ENCODE peak calls at places on chromosomes 3 and 15, in seven cellular contexts. One of them, this sample, is unnamed. For H3K4me1, the result is how much of the 10 kb centered on the place peaks cover.

GRCh38 chr3:14296352-14296751 is 106.1 kb upstream of the SLC6A6 start:
- DNase-seq in suprapubic skin: no peak
- DNase-seq in CD8-positive, alpha-beta memory T cell: no peak
- DNase-seq in psoas muscle: no peak
- DNase-seq in stomach: no peak
- DNase-seq in astrocyte: no peak
- DNase-seq in adrenal gland: no peak
- DNase-seq in this sample: peak

GRCh38 chr15:56292546-56293316 is 49.1 kb upstream of the RFX7 start:
- DNase-seq in stomach: no peak
- DNase-seq in suprapubic skin: no peak
- DNase-seq in astrocyte: no peak
- DNase-seq in CD8-positive, alpha-beta memory T cell: no peak
- DNase-seq in adrenal gland: no peak
- DNase-seq in psoas muscle: no peak
- DNase-seq in this sample: no peak

GRCh38 chr15:95902606-95903005 is 427.9 kb upstream of the NR2F2 start:
- DNase-seq in stomach: no peak
- DNase-seq in adrenal gland: no peak
- DNase-seq in astrocyte: no peak
- DNase-seq in CD8-positive, alpha-beta memory T cell: no peak
- DNase-seq in suprapubic skin: no peak
- DNase-seq in psoas muscle: no peak
- DNase-seq in this sample: no peak

GRCh38 chr3:111072016-111072891 is 638 bp downstream of the NECTIN3 start:
- DNase-seq in stomach: peak
- DNase-seq in suprapubic skin: peak
- DNase-seq in CD8-positive, alpha-beta memory T cell: no peak
- DNase-seq in astrocyte: peak
- DNase-seq in adrenal gland: peak
- DNase-seq in psoas muscle: peak
- DNase-seq in this sample: peak

GRCh38 chr3:130384547-130384946 is 39.1 kb downstream of the COL6A5 start:
- DNase-seq in suprapubic skin: no peak
- DNase-seq in CD8-positive, alpha-beta memory T cell: no peak
- DNase-seq in adrenal gland: no peak
- DNase-seq in psoas muscle: no peak
- DNase-seq in stomach: no peak
- DNase-seq in astrocyte: no peak
- DNase-seq in this sample: no peak

GRCh38 chr15:63043391-63044076 is 987 bp downstream of the TPM1 start:
- DNase-seq in CD8-positive, alpha-beta memory T cell: no peak
- DNase-seq in adrenal gland: no peak
- DNase-seq in psoas muscle: peak
- DNase-seq in suprapubic skin: no peak
- DNase-seq in stomach: no peak
- DNase-seq in astrocyte: no peak
- DNase-seq in this sample: peak

GRCh38 chr15:75307778-75308390 is 25.2 kb downstream of the GOLGA6D start:
- DNase-seq in adrenal gland: no peak
- DNase-seq in psoas muscle: no peak
- DNase-seq in CD8-positive, alpha-beta memory T cell: no peak
- DNase-seq in stomach: peak
- DNase-seq in astrocyte: no peak
- DNase-seq in suprapubic skin: no peak
- DNase-seq in this sample: peak

GRCh38 chr3:173396191-173397041 is 1.1 kb upstream of the NLGN1 start:
- DNase-seq in adrenal gland: no peak
- DNase-seq in psoas muscle: no peak
- DNase-seq in astrocyte: peak
- DNase-seq in stomach: no peak
- DNase-seq in CD8-positive, alpha-beta memory T cell: no peak
- DNase-seq in suprapubic skin: no peak
- DNase-seq in this sample: peak

GRCh38 chr3:34150987-34151386 is 352.6 kb downstream of the PDCD6IP start:
- DNase-seq in astrocyte: no peak
- DNase-seq in stomach: no peak
- DNase-seq in suprapubic skin: no peak
- DNase-seq in psoas muscle: no peak
- DNase-seq in CD8-positive, alpha-beta memory T cell: no peak
- DNase-seq in adrenal gland: no peak
- DNase-seq in this sample: no peak

GRCh38 chr15:76973362-76973743 is 21.6 kb upstream of the PSTPIP1 start:
- DNase-seq in suprapubic skin: no peak
- DNase-seq in psoas muscle: peak
- DNase-seq in stomach: no peak
- DNase-seq in CD8-positive, alpha-beta memory T cell: peak
- DNase-seq in adrenal gland: no peak
- DNase-seq in astrocyte: no peak
- DNase-seq in this sample: no peak

GRCh38 chr3:187700249-187700648 is 2.1 kb downstream of the RTP2 start:
- DNase-seq in CD8-positive, alpha-beta memory T cell: no peak
- DNase-seq in suprapubic skin: no peak
- DNase-seq in stomach: no peak
- DNase-seq in astrocyte: no peak
- DNase-seq in adrenal gland: no peak
- DNase-seq in psoas muscle: no peak
- DNase-seq in this sample: no peak

GRCh38 chr3:59364471-59364870 is 314.6 kb upstream of the CFAP20DC start:
- DNase-seq in CD8-positive, alpha-beta memory T cell: no peak
- DNase-seq in stomach: no peak
- DNase-seq in psoas muscle: no peak
- DNase-seq in adrenal gland: no peak
- DNase-seq in astrocyte: peak
- DNase-seq in suprapubic skin: no peak
- DNase-seq in this sample: no peak

GRCh38 chr15:90232941-90233700 is 620 bp downstream of the CIB1 start:
- DNase-seq in stomach: peak
- DNase-seq in suprapubic skin: peak
- DNase-seq in psoas muscle: peak
- DNase-seq in CD8-positive, alpha-beta memory T cell: no peak
- DNase-seq in astrocyte: peak
- DNase-seq in adrenal gland: peak
- DNase-seq in this sample: peak

GRCh38 chr15:82139823-82140268 is 94.0 kb upstream of the MEX3B start:
- DNase-seq in adrenal gland: no peak
- DNase-seq in astrocyte: peak
- DNase-seq in suprapubic skin: no peak
- DNase-seq in stomach: no peak
- DNase-seq in psoas muscle: no peak
- DNase-seq in CD8-positive, alpha-beta memory T cell: no peak
- DNase-seq in this sample: peak

GRCh38 chr3:13687409-13687989 is 138.6 kb downstream of the FBLN2 start:
- DNase-seq in suprapubic skin: no peak
- DNase-seq in stomach: no peak
- DNase-seq in CD8-positive, alpha-beta memory T cell: no peak
- DNase-seq in adrenal gland: no peak
- DNase-seq in astrocyte: no peak
- DNase-seq in psoas muscle: no peak
- DNase-seq in this sample: peak

GRCh38 chr3:196320110-196320509 is 2.1 kb upstream of the DYNLT2B start:
- DNase-seq in suprapubic skin: no peak
- DNase-seq in stomach: no peak
- DNase-seq in adrenal gland: no peak
- DNase-seq in CD8-positive, alpha-beta memory T cell: no peak
- DNase-seq in psoas muscle: no peak
- DNase-seq in astrocyte: no peak
- DNase-seq in this sample: no peak

GRCh38 chr3:190516416-190516815 is 2.5 kb downstream of the IL1RAP start:
- DNase-seq in adrenal gland: no peak
- DNase-seq in psoas muscle: no peak
- DNase-seq in stomach: no peak
- DNase-seq in suprapubic skin: no peak
- DNase-seq in astrocyte: peak
- DNase-seq in CD8-positive, alpha-beta memory T cell: no peak
- DNase-seq in this sample: no peak

GRCh38 chr3:166322394-166322793 is 485.2 kb upstream of the BCHE start:
- DNase-seq in adrenal gland: no peak
- DNase-seq in stomach: no peak
- DNase-seq in astrocyte: no peak
- DNase-seq in CD8-positive, alpha-beta memory T cell: no peak
- DNase-seq in psoas muscle: no peak
- DNase-seq in suprapubic skin: no peak
- DNase-seq in this sample: no peak

GRCh38 chr3:15809313-15809712 is 11.5 kb upstream of the ANKRD28 start:
- DNase-seq in stomach: no peak
- DNase-seq in CD8-positive, alpha-beta memory T cell: no peak
- DNase-seq in suprapubic skin: no peak
- DNase-seq in adrenal gland: no peak
- DNase-seq in astrocyte: no peak
- DNase-seq in psoas muscle: no peak
- DNase-seq in this sample: no peak

GRCh38 chr3:11195721-11196332 is 41.5 kb downstream of the HRH1 start:
- DNase-seq in stomach: no peak
- DNase-seq in psoas muscle: no peak
- DNase-seq in CD8-positive, alpha-beta memory T cell: no peak
- DNase-seq in astrocyte: peak
- DNase-seq in adrenal gland: no peak
- DNase-seq in suprapubic skin: peak
- DNase-seq in this sample: peak

GRCh38 chr3:170440346-170440745 is 21.7 kb downstream of the CLDN11 start:
- DNase-seq in stomach: no peak
- DNase-seq in astrocyte: peak
- DNase-seq in psoas muscle: no peak
- DNase-seq in suprapubic skin: no peak
- DNase-seq in CD8-positive, alpha-beta memory T cell: no peak
- DNase-seq in adrenal gland: no peak
- DNase-seq in this sample: no peak

GRCh38 chr3:140863481-140864084 is 78.1 kb upstream of the SLC25A36 start:
- DNase-seq in CD8-positive, alpha-beta memory T cell: no peak
- DNase-seq in suprapubic skin: no peak
- DNase-seq in stomach: peak
- DNase-seq in adrenal gland: peak
- DNase-seq in astrocyte: peak
- DNase-seq in psoas muscle: no peak
- DNase-seq in this sample: peak

GRCh38 chr3:125128861-125129501 is 73.2 kb upstream of the HEG1 start:
- DNase-seq in adrenal gland: no peak
- DNase-seq in astrocyte: peak
- DNase-seq in suprapubic skin: no peak
- DNase-seq in psoas muscle: no peak
- DNase-seq in CD8-positive, alpha-beta memory T cell: no peak
- DNase-seq in stomach: no peak
- DNase-seq in this sample: peak

GRCh38 chr15:99504823-99505551 is 60.8 kb upstream of the MEF2A start:
- DNase-seq in adrenal gland: no peak
- DNase-seq in suprapubic skin: no peak
- DNase-seq in CD8-positive, alpha-beta memory T cell: no peak
- DNase-seq in astrocyte: peak
- DNase-seq in stomach: no peak
- DNase-seq in psoas muscle: no peak
- DNase-seq in this sample: no peak

GRCh38 chr15:65828566-65828965 is 36.5 kb upstream of the DENND4A start:
- DNase-seq in psoas muscle: no peak
- DNase-seq in adrenal gland: no peak
- DNase-seq in CD8-positive, alpha-beta memory T cell: peak
- DNase-seq in suprapubic skin: no peak
- DNase-seq in stomach: no peak
- DNase-seq in astrocyte: no peak
- DNase-seq in this sample: no peak

DNA sequence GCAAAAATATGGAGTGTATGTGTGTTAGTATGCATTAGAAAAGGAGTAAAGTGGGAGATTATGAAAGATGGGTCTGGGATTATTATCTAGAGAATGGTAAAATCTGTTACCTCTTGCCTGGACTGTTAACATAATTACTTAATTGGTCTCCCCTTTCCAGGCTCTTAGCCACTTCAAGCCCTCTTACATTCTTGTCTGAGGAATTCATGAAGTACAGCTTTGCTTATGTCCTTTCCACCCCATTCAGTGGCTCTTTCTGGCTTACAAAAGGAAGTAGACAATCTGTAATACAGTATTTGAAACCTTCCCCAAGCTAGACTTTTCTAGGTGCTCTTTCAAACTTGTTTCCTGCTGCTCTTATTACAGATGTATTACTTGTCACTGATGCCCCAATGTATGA is 129.8 kb downstream of the MBNL1 start:
- DNase-seq in CD8-positive, alpha-beta memory T cell: no peak
- DNase-seq in suprapubic skin: no peak
- DNase-seq in psoas muscle: no peak
- DNase-seq in astrocyte: peak
- DNase-seq in stomach: no peak
- DNase-seq in adrenal gland: no peak
- DNase-seq in this sample: no peak
- H3K27ac ChIP-seq in CD8-positive, alpha-beta memory T cell: no peak
- H3K27ac ChIP-seq in suprapubic skin: no peak
- H3K27ac ChIP-seq in psoas muscle: peak
- H3K27ac ChIP-seq in astrocyte: peak
- H3K27ac ChIP-seq in stomach: peak
- H3K27ac ChIP-seq in adrenal gland: no peak
- H3K27ac ChIP-seq in this sample: no peak

GRCh38 chr3:195102609-195103467 is 168.1 kb downstream of the XXYLT1 start:
- DNase-seq in stomach: no peak
- DNase-seq in adrenal gland: peak
- DNase-seq in suprapubic skin: peak
- DNase-seq in CD8-positive, alpha-beta memory T cell: no peak
- DNase-seq in psoas muscle: no peak
- DNase-seq in astrocyte: peak
- DNase-seq in this sample: peak
- H3K4me1 ChIP-seq in stomach: under half
- H3K4me1 ChIP-seq in adrenal gland: under half
- H3K4me1 ChIP-seq in suprapubic skin: under half
- H3K4me1 ChIP-seq in CD8-positive, alpha-beta memory T cell: under half
- H3K4me1 ChIP-seq in psoas muscle: under half
- H3K4me1 ChIP-seq in astrocyte: under half
- H3K4me1 ChIP-seq in this sample: under half

DNA sequence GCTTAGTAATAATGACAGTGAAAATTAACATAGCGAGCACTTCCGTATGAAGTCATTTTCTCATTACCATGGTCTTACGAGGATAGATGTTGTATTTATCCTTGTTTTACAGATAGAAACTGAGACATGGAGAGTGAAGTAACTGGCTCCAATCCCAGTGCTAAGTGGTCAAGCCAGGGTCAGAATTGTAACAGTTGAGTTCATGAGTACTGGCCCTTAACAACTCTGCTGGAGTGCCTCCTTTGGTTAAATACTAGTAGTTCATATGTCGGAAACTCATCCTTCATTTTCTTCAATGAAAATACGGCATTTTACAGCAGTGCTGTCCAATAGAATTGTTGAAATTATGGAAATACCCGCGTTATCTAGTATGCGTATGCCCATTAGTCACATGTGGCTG is 32.4 kb downstream of the FNDC3B start:
- DNase-seq in astrocyte: no peak
- DNase-seq in CD8-positive, alpha-beta memory T cell: no peak
- DNase-seq in suprapubic skin: no peak
- DNase-seq in adrenal gland: no peak
- DNase-seq in stomach: no peak
- DNase-seq in psoas muscle: no peak
- DNase-seq in this sample: no peak
- H3K27ac ChIP-seq in astrocyte: no peak
- H3K27ac ChIP-seq in CD8-positive, alpha-beta memory T cell: no peak
- H3K27ac ChIP-seq in suprapubic skin: no peak
- H3K27ac ChIP-seq in adrenal gland: no peak
- H3K27ac ChIP-seq in stomach: peak
- H3K27ac ChIP-seq in psoas muscle: no peak
- H3K27ac ChIP-seq in this sample: peak

DNA sequence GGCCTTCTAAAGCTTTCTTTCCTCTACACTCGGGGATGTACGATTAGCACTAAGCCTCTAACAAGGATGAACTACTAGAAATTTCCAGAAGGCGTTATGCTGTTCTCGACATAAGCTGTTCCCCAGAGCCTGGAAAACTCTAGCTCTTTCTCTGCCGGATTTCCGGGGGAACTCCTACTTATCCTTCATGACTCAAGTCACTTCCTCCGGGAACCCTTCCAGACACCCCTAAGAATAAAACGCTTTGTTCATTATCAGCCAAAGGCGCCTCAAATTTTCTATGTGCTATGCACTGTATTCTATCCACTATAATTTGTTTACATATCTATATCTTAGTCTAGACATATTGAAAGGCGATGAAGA is 455 bp upstream of the SNAP23 start:
- DNase-seq in stomach: peak
- DNase-seq in suprapubic skin: no peak
- DNase-seq in psoas muscle: no peak
- DNase-seq in CD8-positive, alpha-beta memory T cell: no peak
- DNase-seq in astrocyte: peak
- DNase-seq in adrenal gland: peak
- DNase-seq in this sample: peak
- H3K4me1 ChIP-seq in stomach: half or more
- H3K4me1 ChIP-seq in suprapubic skin: half or more
- H3K4me1 ChIP-seq in psoas muscle: under half
- H3K4me1 ChIP-seq in CD8-positive, alpha-beta memory T cell: under half
- H3K4me1 ChIP-seq in astrocyte: under half
- H3K4me1 ChIP-seq in adrenal gland: under half
- H3K4me1 ChIP-seq in this sample: under half

This sample was measured in hepatocyte.